ENCODE peak calls at places on chromosomes 2 and 18, in six cellular contexts. B is stimulated activated CD4-positive, alpha-beta T cell treated with anti-CD3 and anti-CD28 coated beads, Interleukin-1b, Interleukin-23, amount 100 ng/mL, for 4 hours; L is stomach; Y is LHCN-M2; I is GM20000; V is NCI-H526 treated with DMSO at 0.1 percent for 48 hours. C is an unnamed sample.

GRCh38 chr2:236646871-236647270 is 77.2 kb downstream of the ACKR3 start:
- DNase-seq in Y (no peak), B (no peak), I (no peak), V (no peak), L (no peak), C (no peak)

GRCh38 chr2:58291726-58292430 is 50.8 kb upstream of the FANCL start:
- DNase-seq in I (no peak), Y (peak; percentile 55), L (no peak), B (no peak), V (no peak), C (no peak)

GRCh38 chr2:98565286-98565860 is 42.9 kb downstream of the COA5 start:
- DNase-seq in L (no peak), B (no peak), I (no peak), V (no peak), Y (no peak), C (no peak)

GRCh38 chr2:60496976-60497375 is 56.5 kb downstream of the BCL11A start:
- DNase-seq in V (no peak), Y (no peak), L (no peak), I (no peak), B (no peak), C (no peak)

GRCh38 chr2:34093790-34094189 is 494.7 kb upstream of the FAM98A start:
- DNase-seq in V (no peak), B (no peak), I (peak; percentile 2), L (no peak), Y (no peak), C (no peak)

GRCh38 chr2:25310965-25311865 is 30.5 kb downstream of the DNMT3A start:
- DNase-seq in Y (no peak), L (peak; percentile 85), I (no peak), B (no peak), V (peak; percentile 42), C (peak; percentile 85)

GRCh38 chr2:211361383-211361782 is 805.0 kb downstream of the CPS1 start:
- DNase-seq in B (no peak), I (no peak), V (no peak), Y (no peak), L (no peak), C (no peak)

GRCh38 chr2:151973901-151974199 is 125.0 kb downstream of the CACNB4 start:
- DNase-seq in V (peak; percentile 78), I (no peak), Y (peak; percentile 23), B (no peak), L (no peak), C (no peak)

GRCh38 chr2:144310889-144311608 is 208.9 kb downstream of the ZEB2 start:
- DNase-seq in B (no peak), I (no peak), V (no peak), Y (no peak), L (no peak), C (no peak)

GRCh38 chr2:106284255-106284654 is 90.2 kb upstream of the UXS1 start:
- DNase-seq in B (no peak), V (no peak), L (no peak), I (no peak), Y (no peak), C (no peak)

GRCh38 chr18:24553886-24554285 is 93.4 kb downstream of the HRH4 start:
- DNase-seq in B (no peak), V (no peak), L (no peak), I (no peak), Y (no peak), C (no peak)

GRCh38 chr2:221553333-221553732 is 18.8 kb downstream of the EPHA4 start:
- DNase-seq in L (no peak), Y (no peak), I (no peak), B (no peak), V (peak; percentile 58), C (no peak)

GRCh38 chr2:205758051-205758450 is 75.8 kb downstream of the NRP2 start:
- DNase-seq in B (no peak), Y (peak; percentile 81), V (no peak), I (no peak), L (no peak), C (no peak)

GRCh38 chr2:197311521-197312033 is 997 bp upstream of the ANKRD44 start:
- DNase-seq in B (no peak), L (no peak), Y (no peak), V (no peak), I (no peak), C (no peak)

GRCh38 chr2:98909381-98910211 is 26.4 kb downstream of the CRACDL start:
- DNase-seq in Y (peak; percentile 79), I (no peak), L (peak; percentile 94), B (no peak), V (peak; percentile 91), C (peak; percentile 19)

GRCh38 chr2:26552641-26553040 is 74.7 kb upstream of the OTOF start:
- DNase-seq in Y (no peak), I (no peak), V (no peak), L (no peak), B (no peak), C (no peak)

GRCh38 chr2:181307203-181307991 is 149.8 kb upstream of the ITGA4 start:
- DNase-seq in L (no peak), B (no peak), Y (no peak), V (no peak), I (no peak), C (no peak)

GRCh38 chr2:47005687-47006086 is 90.1 kb upstream of the MCFD2 start:
- DNase-seq in V (no peak), Y (no peak), I (no peak), B (no peak), L (no peak), C (no peak)

GRCh38 chr2:36824281-36824680 is 127.8 kb downstream of the VIT start:
- DNase-seq in L (no peak), I (no peak), Y (no peak), V (no peak), B (no peak), C (no peak)

GRCh38 chr2:191580581-191580980 is 97.4 kb upstream of the NABP1 start:
- DNase-seq in I (no peak), B (no peak), L (no peak), V (peak; percentile 11), Y (peak; percentile 19), C (no peak)